ENCODE peak calls at places on chromosomes 3 and 15, in four cellular contexts. I is PC-3, P is right atrium auricular region, S is stomach. L is an unnamed sample.

GRCh38 chr15:57149196-57149595 is 227.1 kb upstream of the CGNL1 start:
- DNase-seq in S (no peak), P (no peak), I (no peak), L (no peak)

GRCh38 chr3:15629860-15630597 is 28.5 kb downstream of the BTD start:
- DNase-seq in S (peak; percentile 63), I (peak; percentile 92), P (no peak), L (peak; percentile 72)

GRCh38 chr15:68795298-68795848 is 25.3 kb downstream of the ANP32A start:
- DNase-seq in I (no peak), P (peak; percentile 97), S (peak; percentile 91), L (no peak)

GRCh38 chr15:88800026-88800425 is 3.2 kb upstream of the ACAN start:
- DNase-seq in I (peak; percentile 86), P (no peak), S (no peak), L (no peak)

GRCh38 chr15:48559270-48559669 is 86.2 kb downstream of the FBN1 start:
- DNase-seq in S (no peak), I (no peak), P (peak; percentile 68), L (no peak)

GRCh38 chr15:37873336-37873735 is 61.1 kb upstream of the TMCO5A start:
- DNase-seq in S (no peak), P (no peak), I (no peak), L (no peak)

GRCh38 chr3:64983583-64984359 is 296.0 kb upstream of the ADAMTS9 start:
- DNase-seq in P (no peak), I (no peak), S (no peak), L (no peak)

GRCh38 chr3:179438836-179439235 is 12.4 kb downstream of the GNB4 start:
- DNase-seq in S (no peak), I (no peak), P (no peak), L (no peak)

GRCh38 chr15:40342421-40343313 is 1.9 kb upstream of the CCDC9B start:
- DNase-seq in I (peak; percentile 89), P (no peak), S (no peak), L (no peak)

GRCh38 chr3:187828571-187829452 is 83.5 kb upstream of the BCL6 start:
- DNase-seq in I (no peak), P (no peak), S (no peak), L (no peak)

GRCh38 chr3:169044341-169045113 is 619.0 kb downstream of the MECOM start:
- DNase-seq in S (no peak), I (peak; percentile 90), P (no peak), L (peak; percentile 16)

DNA sequence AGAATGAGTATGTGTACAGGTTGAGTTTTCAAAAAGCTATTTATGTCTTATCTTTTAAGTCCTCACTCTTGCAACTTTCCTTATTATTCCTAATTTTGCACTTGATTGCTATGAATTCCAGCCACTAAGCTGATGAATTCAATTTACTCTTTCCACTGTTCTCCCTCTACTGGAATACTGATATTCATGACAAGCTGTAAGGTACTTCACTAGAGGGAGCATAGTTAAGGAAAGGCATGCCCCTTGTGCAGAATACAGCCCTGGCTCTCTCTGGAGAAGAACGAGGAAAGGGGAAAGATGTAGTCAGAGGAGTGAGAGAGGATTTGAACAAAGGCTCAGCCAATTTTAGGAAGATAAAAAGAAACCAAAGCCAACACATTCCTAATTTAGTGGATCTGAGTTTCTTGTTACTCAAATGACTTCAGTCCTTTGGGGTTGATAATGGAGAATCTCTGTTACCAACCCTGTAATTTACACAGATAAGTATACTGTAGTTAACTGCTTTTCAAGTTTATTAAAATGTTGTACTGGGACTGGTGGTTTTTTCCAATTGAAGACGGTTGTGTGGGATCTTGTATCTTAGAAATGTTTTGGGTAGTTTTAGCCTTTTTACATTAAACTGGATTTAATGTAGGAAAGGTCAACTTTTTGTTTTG is 4.0 kb downstream of the SCAANT1 start:
- DNase-seq in I (no peak), P (no peak), S (no peak), L (no peak)
- TF ChIP-seq CTCF in I (peak; percentile 30), P (peak; percentile 38), S (no peak), L (peak; percentile 20)

GRCh38 chr15:93424131-93424530 is 335.1 kb upstream of the RGMA start:
- DNase-seq in P (no peak), S (no peak), I (no peak), L (no peak)

GRCh38 chr15:93428807-93429351 is 339.9 kb upstream of the RGMA start:
- DNase-seq in I (no peak), P (no peak), S (no peak), L (no peak)

GRCh38 chr15:93432474-93432873 is 343.5 kb upstream of the RGMA start:
- DNase-seq in S (no peak), P (no peak), I (no peak), L (no peak)

GRCh38 chr15:93422476-93422875 is 333.5 kb upstream of the RGMA start:
- DNase-seq in I (no peak), P (no peak), S (no peak), L (no peak)

DNA sequence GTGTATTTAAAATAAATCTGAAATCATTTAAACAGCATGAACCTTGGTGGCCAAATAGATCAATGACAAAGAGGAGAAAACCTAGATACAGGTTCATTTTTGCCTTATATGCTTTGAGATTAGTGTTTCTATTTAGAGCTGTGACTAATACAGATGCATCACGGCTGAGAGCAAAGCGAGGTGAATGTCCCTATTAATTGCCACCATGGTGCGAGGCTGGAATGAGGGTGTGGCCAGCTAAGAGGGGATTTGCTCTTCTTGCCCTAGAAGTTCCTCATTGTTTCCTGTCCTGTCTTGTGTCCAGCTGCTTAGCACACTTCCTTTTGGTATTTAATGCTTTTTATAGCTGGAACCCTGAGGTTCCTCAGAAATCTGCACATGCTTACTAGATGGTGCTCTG is 339.1 kb upstream of the RGMA start:
- DNase-seq in I (no peak), P (no peak), S (no peak), L (no peak)
- H3K4me3 ChIP-seq in I (no peak overlapping the region), P (no peak overlapping the region), S (no peak overlapping the region), L (no peak overlapping the region)

DNA sequence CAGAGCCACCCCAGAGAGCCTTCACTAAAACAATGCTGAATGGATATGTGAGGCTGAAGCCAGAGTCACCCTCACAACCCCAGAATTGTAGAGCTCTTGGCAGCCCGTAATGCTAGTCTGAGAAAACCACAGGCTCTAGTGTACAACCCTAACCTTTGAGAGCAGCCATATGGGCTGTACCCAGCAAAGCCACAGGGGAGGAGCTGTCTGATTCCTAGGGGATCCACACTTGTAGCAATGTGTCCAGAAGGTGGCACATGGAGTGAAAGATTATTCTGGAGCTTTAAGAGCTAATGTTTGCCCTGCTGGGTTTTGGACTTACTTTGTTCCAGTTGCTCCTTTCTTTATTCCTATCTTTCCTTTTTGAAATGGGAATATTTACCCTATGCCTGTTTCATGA is 626.8 kb downstream of the GRM7 start:
- DNase-seq in I (no peak), S (no peak), P (no peak), L (no peak)
- TF ChIP-seq CTCF in I (no peak), S (no peak), P (no peak), L (no peak)

GRCh38 chr15:73935547-73935946 is 9.3 kb downstream of the LOXL1 start:
- DNase-seq in I (peak; percentile 70), P (no peak), S (no peak), L (no peak)

GRCh38 chr15:73937726-73938125 is 11.5 kb downstream of the LOXL1 start:
- DNase-seq in I (no peak), S (no peak), P (no peak), L (no peak)

GRCh38 chr15:73937313-73937695 is 11.0 kb downstream of the LOXL1 start:
- DNase-seq in S (no peak), I (no peak), P (no peak), L (no peak)

GRCh38 chr15:73936588-73937312 is 10.5 kb downstream of the LOXL1 start:
- DNase-seq in S (no peak), I (no peak), P (no peak), L (no peak)

DNA sequence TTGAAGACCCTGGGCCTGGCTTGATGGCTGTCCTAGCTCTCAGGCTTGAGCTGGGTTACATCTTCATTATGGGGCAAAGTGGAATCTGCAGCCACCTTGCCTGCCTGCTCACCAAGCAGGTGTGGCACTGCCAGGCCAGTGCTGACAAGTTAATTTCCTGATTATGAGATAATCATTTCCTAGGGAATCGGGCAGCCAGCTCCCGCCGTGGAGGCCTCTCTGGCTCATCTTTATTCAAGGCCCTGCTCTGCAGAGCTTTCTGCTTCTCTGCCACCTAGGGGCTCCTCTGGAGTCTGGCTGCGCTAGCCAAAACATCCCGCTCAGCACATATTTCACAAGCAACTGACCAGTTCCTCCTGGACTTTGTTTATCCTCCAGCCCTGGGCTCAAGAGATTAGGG is 9.9 kb downstream of the LOXL1 start:
- DNase-seq in I (no peak), P (peak; percentile 73), S (no peak), L (no peak)
- H3K4me3 ChIP-seq in I (peak overlapping the region; percentile 51), P (no peak overlapping the region), S (no peak overlapping the region), L (no peak overlapping the region)

GRCh38 chr15:61681676-61682075 is 378.6 kb downstream of the VPS13C start:
- DNase-seq in I (peak; percentile 36), S (no peak), P (no peak), L (no peak)
- TF ChIP-seq CTCF in I (no peak), S (no peak), P (no peak), L (no peak)

DNA sequence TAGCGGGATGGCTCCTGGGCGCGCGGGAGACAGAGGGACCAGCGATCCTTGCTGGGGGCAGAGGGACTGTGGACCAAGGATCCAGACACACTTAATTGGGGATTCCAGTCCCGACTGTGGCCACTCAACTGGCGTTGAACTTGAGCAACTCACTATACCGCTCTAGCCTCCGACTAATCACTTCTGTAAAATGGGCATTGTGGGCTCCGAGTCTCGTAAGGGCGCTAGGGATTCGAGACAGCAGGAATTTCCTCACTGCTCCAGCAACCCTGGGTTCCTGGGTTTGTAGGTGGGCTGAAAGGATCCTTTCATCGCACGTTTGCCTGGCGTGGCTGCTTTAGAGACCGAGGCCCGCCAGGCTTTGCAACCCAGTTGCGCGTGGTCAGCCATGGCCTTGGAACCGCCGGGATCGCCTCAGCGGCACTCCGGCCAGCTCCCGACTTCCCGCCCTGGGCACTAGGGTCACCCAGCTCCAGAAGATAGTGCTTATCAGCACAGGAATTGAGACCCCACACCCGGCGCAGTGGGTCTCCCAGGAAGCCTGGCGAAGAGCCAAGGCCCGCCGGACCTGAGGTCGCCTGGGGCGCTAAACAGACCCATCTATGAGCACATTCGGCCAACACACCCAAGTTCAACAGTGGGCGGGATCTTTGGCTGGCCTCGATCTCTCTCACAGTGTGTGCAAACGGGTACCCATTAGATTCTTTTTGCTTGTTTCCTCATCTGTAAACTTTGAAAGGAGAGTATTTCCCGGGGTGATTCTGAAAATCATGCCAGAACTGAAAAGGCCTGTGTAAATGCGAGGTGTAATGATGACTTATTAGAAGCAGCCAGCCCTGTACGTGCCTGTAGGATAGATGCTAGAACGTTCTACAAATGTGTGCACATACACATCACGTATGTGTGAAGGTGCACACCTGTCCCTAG is 9.9 kb downstream of the FOXL2 start:
- DNase-seq in I (no peak), S (no peak), P (no peak), L (no peak)
- H3K4me3 ChIP-seq in I (no peak overlapping the region), S (peak overlapping the region; percentile 41), P (peak overlapping the region; percentile 45), L (no peak overlapping the region)

GRCh38 chr15:29636140-29636539 is 186.1 kb downstream of the TJP1 start:
- DNase-seq in S (no peak), P (no peak), I (no peak), L (no peak)
- TF ChIP-seq CTCF in S (no peak), P (no peak), I (no peak), L (no peak)

GRCh38 chr3:14487821-14488220 is 52.3 kb downstream of the GRIP2 start:
- DNase-seq in S (no peak), P (no peak), I (no peak), L (no peak)

GRCh38 chr3:14489641-14490040 is 50.5 kb downstream of the GRIP2 start:
- DNase-seq in S (no peak), I (no peak), P (no peak), L (no peak)

GRCh38 chr3:14490255-14490654 is 49.9 kb downstream of the GRIP2 start:
- DNase-seq in I (no peak), S (no peak), P (no peak), L (no peak)

GRCh38 chr3:14487086-14487485 is 53.1 kb downstream of the GRIP2 start:
- DNase-seq in P (no peak), S (no peak), I (no peak), L (no peak)

GRCh38 chr3:14488286-14489036 is 51.7 kb downstream of the GRIP2 start:
- DNase-seq in I (no peak), P (no peak), S (no peak), L (no peak)
- H3K4me3 ChIP-seq in I (no peak overlapping the region), P (no peak overlapping the region), S (no peak overlapping the region), L (no peak overlapping the region)

L was measured in HFF-Myc.